ENCODE peak calls at places on chromosomes 2 and 18, in four cellular contexts. C is substantia nigra, O is fibroblast of lung, L is tibial nerve. N is an unnamed sample.

GRCh38 chr18:54612237-54612636 is 21.2 kb downstream of the DYNAP start:
- DNase-seq in C (no peak), O (no peak), L (no peak), N (no peak)

GRCh38 chr2:131413148-131413747 is 49.3 kb upstream of the RAB6D start:
- DNase-seq in C (no peak), O (peak), L (no peak), N (no peak)

GRCh38 chr2:29130295-29130694 is 15.1 kb downstream of the CLIP4 start:
- DNase-seq in C (no peak), O (peak), L (no peak), N (peak)

GRCh38 chr2:128271891-128272585 is 46.6 kb downstream of the HS6ST1 start:
- DNase-seq in C (peak), O (no peak), L (peak), N (no peak)

GRCh38 chr2:124973396-124973795 is 948.3 kb downstream of the CNTNAP5 start:
- DNase-seq in C (no peak), O (peak), L (no peak), N (no peak)

GRCh38 chr2:20424300-20425290 is 22.3 kb upstream of the RHOB start:
- DNase-seq in C (peak), O (peak), L (no peak), N (no peak)

GRCh38 chr2:47165001-47165555 is 10.0 kb upstream of the STPG4 start:
- DNase-seq in C (no peak), O (peak), L (no peak), N (no peak)

GRCh38 chr2:43024515-43024962 is 201.9 kb downstream of the ZFP36L2 start:
- DNase-seq in C (peak), O (peak), L (peak), N (peak)

GRCh38 chr2:75047907-75048625 is 89.6 kb downstream of the POLE4 start:
- DNase-seq in C (no peak), O (peak), L (no peak), N (no peak)

GRCh38 chr2:84631047-84631446 is 114.7 kb downstream of the DNAH6 start:
- DNase-seq in C (no peak), O (peak), L (no peak), N (no peak)

GRCh38 chr2:214706986-214707385 is 102.5 kb downstream of the BARD1 start:
- DNase-seq in C (no peak), O (peak), L (no peak), N (no peak)

GRCh38 chr18:36734589-36734988 is 94.2 kb downstream of the TPGS2 start:
- DNase-seq in C (no peak), O (no peak), L (no peak), N (no peak)

GRCh38 chr18:77001041-77001440 is 131.5 kb downstream of the MBP start:
- DNase-seq in C (no peak), O (no peak), L (no peak), N (no peak)

GRCh38 chr2:207483477-207483876 is 46.3 kb upstream of the CREB1 start:
- DNase-seq in C (no peak), O (no peak), L (no peak), N (no peak)

GRCh38 chr2:202870431-202871160 is 970 bp downstream of the ICA1L start:
- DNase-seq in C (peak), O (peak), L (peak), N (peak)

GRCh38 chr2:111898703-111899514 is 502 bp downstream of the MERTK start:
- DNase-seq in C (no peak), O (no peak), L (no peak), N (peak)

GRCh38 chr2:10486601-10487079 is 38.5 kb upstream of the ODC1 start:
- DNase-seq in C (no peak), O (no peak), L (no peak), N (no peak)

GRCh38 chr2:227630322-227630721 is 13.0 kb downstream of the SCYGR4 start:
- DNase-seq in C (no peak), O (no peak), L (no peak), N (no peak)

GRCh38 chr18:59878644-59879043 is 21.2 kb upstream of the PMAIP1 start:
- DNase-seq in C (no peak), O (no peak), L (no peak), N (no peak)

GRCh38 chr18:9974279-9974915 is 60.6 kb downstream of the VAPA start:
- DNase-seq in C (no peak), O (peak), L (no peak), N (no peak)

GRCh38 chr2:31903109-31903780 is 107.6 kb downstream of the MEMO1 start:
- DNase-seq in C (no peak), O (no peak), L (no peak), N (no peak)

GRCh38 chr2:238155761-238156694 is 2.7 kb upstream of the ERFE start:
- DNase-seq in C (no peak), O (peak), L (no peak), N (no peak)
- H3K27ac ChIP-seq in C (no peak), O (peak), L (no peak), N (no peak)

DNA sequence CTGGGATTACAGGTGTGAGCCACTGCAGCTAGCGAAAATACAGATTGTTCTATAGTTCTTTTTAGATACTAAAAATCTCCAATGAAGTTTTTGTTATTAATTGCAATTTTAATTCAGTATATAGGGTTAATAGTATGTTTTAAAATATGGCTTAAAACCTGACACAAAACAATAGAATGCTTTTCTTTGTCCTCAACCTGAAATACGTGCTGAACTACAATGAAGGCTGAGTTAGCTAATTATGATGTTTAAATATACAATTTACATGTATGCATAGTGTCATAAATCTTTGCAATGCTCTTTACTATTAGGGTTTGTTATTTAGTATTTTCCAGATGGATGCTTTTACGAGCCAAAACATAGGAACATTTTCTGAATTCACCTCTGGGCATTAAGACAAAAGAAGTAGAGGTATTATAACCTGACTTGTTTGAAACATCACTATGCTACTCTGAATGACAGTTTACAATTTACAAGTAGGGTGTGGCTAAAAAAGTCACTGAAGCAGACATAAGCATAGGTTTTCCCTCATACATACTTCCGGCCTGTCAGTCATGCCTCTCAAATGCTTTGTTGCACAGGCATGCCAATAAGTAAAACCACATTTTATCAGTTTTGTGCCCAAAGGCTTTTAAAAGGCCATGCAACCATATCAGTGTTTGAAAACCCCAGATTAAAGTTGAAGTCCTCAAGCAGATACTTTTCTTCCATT is 168.3 kb downstream of the OTX1 start:
- DNase-seq in C (no peak), O (no peak), L (no peak), N (no peak)
- H3K27ac ChIP-seq in C (no peak), O (no peak), L (no peak), N (no peak)

GRCh38 chr2:191580581-191580980 is 97.4 kb upstream of the NABP1 start:
- DNase-seq in C (no peak), O (peak), L (no peak), N (no peak)

GRCh38 chr2:191578031-191578430 is 99.9 kb upstream of the NABP1 start:
- DNase-seq in C (no peak), O (no peak), L (no peak), N (no peak)

GRCh38 chr2:191581003-191581402 is 96.9 kb upstream of the NABP1 start:
- DNase-seq in C (no peak), O (no peak), L (no peak), N (no peak)

GRCh38 chr2:191577611-191578010 is 100.3 kb upstream of the NABP1 start:
- DNase-seq in C (no peak), O (no peak), L (no peak), N (no peak)

GRCh38 chr2:191582355-191582754 is 95.6 kb upstream of the NABP1 start:
- DNase-seq in C (no peak), O (peak), L (no peak), N (no peak)
- H3K27ac ChIP-seq in C (no peak), O (peak), L (no peak), N (no peak)

GRCh38 chr2:109217362-109218086 is 88.5 kb downstream of the SH3RF3 start:
- DNase-seq in C (no peak), O (peak), L (no peak), N (no peak)

GRCh38 chr2:109213646-109214417 is 84.8 kb downstream of the SH3RF3 start:
- DNase-seq in C (no peak), O (peak), L (no peak), N (no peak)

GRCh38 chr2:109214651-109215371 is 85.8 kb downstream of the SH3RF3 start:
- DNase-seq in C (no peak), O (no peak), L (no peak), N (no peak)

GRCh38 chr2:109216332-109216731 is 87.3 kb downstream of the SH3RF3 start:
- DNase-seq in C (no peak), O (no peak), L (no peak), N (no peak)

GRCh38 chr2:109215866-109216265 is 86.9 kb downstream of the SH3RF3 start:
- DNase-seq in C (no peak), O (no peak), L (no peak), N (no peak)
- H3K27ac ChIP-seq in C (no peak), O (no peak), L (no peak), N (no peak)